ENCODE peak calls at places on chromosomes 2 and 18, in four cellular contexts. M, L, R and V are unnamed samples.

GRCh38 chr2:205557873-205558272 is 124.4 kb upstream of the NRP2 start:
- DNase-seq in M (no peak), L (no peak), R (no peak), V (no peak)

GRCh38 chr2:77104554-77104953 is 417.6 kb downstream of the LRRTM4 start:
- DNase-seq in M (no peak), L (no peak), R (peak), V (no peak)

GRCh38 chr2:194697439-194697838 is 959.6 kb upstream of the SLC39A10 start:
- DNase-seq in M (no peak), L (no peak), R (no peak), V (no peak)

GRCh38 chr2:39494784-39495251 is 57.7 kb upstream of the MAP4K3 start:
- DNase-seq in M (no peak), L (no peak), R (peak), V (no peak)

GRCh38 chr2:6791682-6792081 is 74.0 kb downstream of the CMPK2 start:
- DNase-seq in M (no peak), L (no peak), R (no peak), V (no peak)

GRCh38 chr2:199309973-199310372 is 147.8 kb downstream of the SATB2 start:
- DNase-seq in M (no peak), L (no peak), R (no peak), V (no peak)

GRCh38 chr2:107737764-107738163 is 88.9 kb upstream of the RGPD4 start:
- DNase-seq in M (no peak), L (no peak), R (peak), V (no peak)

GRCh38 chr2:240557101-240557751 is 562 bp downstream of the ANKMY1 start:
- DNase-seq in M (no peak), L (peak), R (no peak), V (no peak)

GRCh38 chr2:19688059-19688458 is 213.7 kb downstream of the TTC32 start:
- DNase-seq in M (no peak), L (no peak), R (no peak), V (no peak)

GRCh38 chr18:67232406-67232805 is 284.1 kb downstream of the DSEL start:
- DNase-seq in M (no peak), L (no peak), R (peak), V (no peak)

GRCh38 chr2:191311627-191312026 is 66.4 kb downstream of the MYO1B start:
- DNase-seq in M (no peak), L (peak), R (peak), V (no peak)

GRCh38 chr2:79860233-79861058 is 347.6 kb downstream of the CTNNA2 start:
- DNase-seq in M (no peak), L (no peak), R (peak), V (peak)

GRCh38 chr2:172102159-172102857 is 392 bp downstream of the DLX2 start:
- DNase-seq in M (no peak), L (no peak), R (no peak), V (no peak)

GRCh38 chr2:181411105-181411849 is 45.9 kb upstream of the ITGA4 start:
- DNase-seq in M (no peak), L (no peak), R (peak), V (no peak)

GRCh38 chr2:237864940-237865622 is 5.7 kb downstream of the RAMP1 start:
- DNase-seq in M (no peak), L (no peak), R (peak), V (no peak)

GRCh38 chr2:122748552-122749011 is 993.1 kb downstream of the TSN start:
- DNase-seq in M (no peak), L (no peak), R (peak), V (peak)

GRCh38 chr2:98180456-98180855 is 93.5 kb downstream of the VWA3B start:
- DNase-seq in M (no peak), L (no peak), R (no peak), V (no peak)

GRCh38 chr2:140348826-140349225 is 1568.6 kb upstream of the NXPH2 start:
- DNase-seq in M (no peak), L (no peak), R (no peak), V (no peak)

GRCh38 chr2:128978155-128978707 is 659.6 kb upstream of the HS6ST1 start:
- DNase-seq in M (no peak), L (no peak), R (no peak), V (no peak)

GRCh38 chr18:58862851-58863538 is 1.7 kb upstream of the ZNF532 start:
- DNase-seq in M (no peak), L (peak), R (peak), V (no peak)

GRCh38 chr2:37349376-37349775 is 4.9 kb downstream of the QPCT start:
- DNase-seq in M (no peak), L (no peak), R (peak), V (no peak)

GRCh38 chr2:212726403-212726802 is 187.8 kb upstream of the ERBB4 start:
- DNase-seq in M (no peak), L (no peak), R (no peak), V (no peak)

GRCh38 chr2:139177041-139177440 is 396.9 kb upstream of the NXPH2 start:
- DNase-seq in M (no peak), L (no peak), R (no peak), V (no peak)

GRCh38 chr18:9413586-9413985 is 61.7 kb upstream of the RALBP1 start:
- DNase-seq in M (no peak), L (no peak), R (peak), V (no peak)

GRCh38 chr2:150487537-150488429 is at the start of gene RND3:
- DNase-seq in M (no peak), L (peak), R (peak), V (peak)

GRCh38 chr2:102126660-102127059 is 15.9 kb upstream of the IL1R1 start:
- DNase-seq in M (no peak), L (no peak), R (no peak), V (no peak)

GRCh38 chr2:61853086-61853847 is 593 bp downstream of the FAM161A start:
- DNase-seq in M (no peak), L (peak), R (peak), V (peak)

GRCh38 chr18:13136056-13136688 is 82.4 kb upstream of the LDLRAD4 start:
- DNase-seq in M (peak), L (no peak), R (peak), V (no peak)

GRCh38 chr2:128781166-128781887 is 462.7 kb upstream of the HS6ST1 start:
- DNase-seq in M (no peak), L (peak), R (no peak), V (no peak)

GRCh38 chr2:15974203-15974452 is 33.8 kb downstream of the MYCN start:
- DNase-seq in M (no peak), L (no peak), R (no peak), V (no peak)

GRCh38 chr2:109216332-109216731 is 87.3 kb downstream of the SH3RF3 start:
- DNase-seq in M (no peak), L (no peak), R (no peak), V (no peak)

GRCh38 chr2:100194951-100195350 is 52.6 kb upstream of the AFF3 start:
- DNase-seq in M (no peak), L (no peak), R (no peak), V (no peak)

GRCh38 chr2:236828002-236828401 is 257.7 kb upstream of the COPS8 start:
- DNase-seq in M (no peak), L (no peak), R (no peak), V (no peak)